ENCODE peak calls at places on chromosomes 6 and 20, in eight cellular contexts. L is A549, O is endothelial cell of umbilical vein, S is fibroblast of lung, Y is body of pancreas, F is RWPE1, X is astrocyte of the cerebellum, P is nephron progenitor cell. E is an unnamed sample.

GRCh38 chr6:20490591-20490990 is 43.7 kb upstream of the CDKAL1 start:
- DNase-seq in O (no peak), S (no peak), P (no peak), L (no peak), Y (no peak), F (no peak), X (no peak), E (no peak)

GRCh38 chr6:125306756-125307149 is 5.0 kb upstream of the HDDC2 start:
- DNase-seq in P (no peak), F (no peak), S (no peak), O (no peak), Y (no peak), L (no peak), X (no peak), E (no peak)

GRCh38 chr6:112155900-112156299 is 68.5 kb downstream of the FAM229B start:
- DNase-seq in S (peak), L (no peak), F (no peak), O (peak), Y (no peak), X (no peak), P (no peak), E (no peak)

GRCh38 chr6:170205534-170206316 is 85.2 kb downstream of the DLL1 start:
- DNase-seq in Y (peak), X (no peak), F (no peak), S (no peak), L (no peak), P (no peak), O (no peak), E (no peak)

GRCh38 chr6:140237251-140237650 is 862.8 kb upstream of the CITED2 start:
- DNase-seq in L (no peak), X (no peak), F (no peak), O (no peak), Y (no peak), S (no peak), P (no peak), E (no peak)

GRCh38 chr6:79756496-79756895 is 125.4 kb downstream of the SH3BGRL2 start:
- DNase-seq in L (no peak), S (peak), Y (no peak), F (no peak), X (no peak), P (no peak), O (peak), E (no peak)

GRCh38 chr6:5401845-5402738 is 140.8 kb downstream of the FARS2 start:
- DNase-seq in Y (no peak), X (no peak), S (no peak), F (no peak), P (no peak), L (no peak), O (peak), E (no peak)

GRCh38 chr6:158145940-158146339 is 22.1 kb downstream of the SERAC1 start:
- DNase-seq in P (no peak), X (no peak), L (no peak), F (no peak), O (no peak), Y (no peak), S (peak), E (no peak)

GRCh38 chr20:30488941-30489601 is 768.4 kb upstream of the DEFB115 start:
- DNase-seq in L (no peak), Y (no peak), P (no peak), S (no peak), O (no peak), X (no peak), F (no peak), E (peak)

GRCh38 chr20:48338717-48339116 is 489.1 kb downstream of the PREX1 start:
- DNase-seq in X (peak), F (no peak), O (no peak), S (peak), L (no peak), P (no peak), Y (no peak), E (no peak)

GRCh38 chr20:59412896-59413295 is 112.5 kb downstream of the EDN3 start:
- DNase-seq in O (no peak), S (no peak), X (no peak), Y (no peak), F (no peak), P (no peak), L (no peak), E (no peak)

GRCh38 chr6:118708736-118709135 is 57.3 kb upstream of the CEP85L start:
- DNase-seq in Y (no peak), X (no peak), L (no peak), P (no peak), F (peak), S (peak), O (no peak), E (no peak)

GRCh38 chr20:49669601-49670189 is 44.0 kb downstream of the B4GALT5 start:
- DNase-seq in S (no peak), X (no peak), P (no peak), O (no peak), Y (no peak), L (no peak), F (no peak), E (no peak)

GRCh38 chr20:9143926-9144325 is 75.0 kb downstream of the PLCB4 start:
- DNase-seq in X (no peak), O (no peak), S (no peak), P (no peak), F (no peak), Y (no peak), L (no peak), E (no peak)

GRCh38 chr20:21505161-21505809 is 8.6 kb downstream of the NKX2-2 start:
- DNase-seq in P (peak), Y (peak), L (peak), O (peak), F (peak), X (no peak), S (no peak), E (no peak)

GRCh38 chr6:128479991-128480390 is 40.4 kb downstream of the PTPRK start:
- DNase-seq in P (no peak), Y (no peak), X (no peak), O (no peak), S (no peak), F (no peak), L (no peak), E (no peak)

GRCh38 chr20:63941282-63942060 is 14.7 kb downstream of the UCKL1 start:
- DNase-seq in Y (peak), P (no peak), O (no peak), X (no peak), S (no peak), L (no peak), F (peak), E (no peak)

GRCh38 chr20:25407311-25408169 is at the start of gene GINS1:
- DNase-seq in S (peak), O (peak), L (peak), X (peak), Y (peak), F (peak), P (peak), E (peak)

GRCh38 chr6:12866422-12867029 is 150.0 kb downstream of the PHACTR1 start:
- DNase-seq in O (no peak), Y (no peak), S (no peak), F (no peak), P (no peak), X (no peak), L (no peak), E (no peak)

GRCh38 chr20:44598413-44599290 is 16.3 kb downstream of the PKIG start:
- DNase-seq in O (peak), S (no peak), L (no peak), X (no peak), Y (no peak), P (no peak), F (no peak), E (no peak)

GRCh38 chr20:46931699-46932098 is 37.1 kb downstream of the EYA2 start:
- DNase-seq in P (no peak), L (no peak), O (no peak), F (no peak), Y (peak), X (no peak), S (no peak), E (no peak)

GRCh38 chr6:83815631-83816030 is 37.5 kb upstream of the RIPPLY2 start:
- DNase-seq in Y (no peak), F (peak), O (peak), S (peak), X (no peak), P (no peak), L (no peak), E (no peak)

GRCh38 chr20:5797843-5798462 is 47.8 kb downstream of the SHLD1 start:
- DNase-seq in L (no peak), F (no peak), S (no peak), X (no peak), O (no peak), P (no peak), Y (no peak), E (no peak)

GRCh38 chr6:118553132-118553531 is 5.0 kb downstream of the PLN start:
- DNase-seq in S (no peak), P (no peak), X (no peak), Y (no peak), O (no peak), F (no peak), L (no peak), E (no peak)

GRCh38 chr20:13325033-13325432 is 104.0 kb downstream of the ISM1 start:
- DNase-seq in Y (peak), X (no peak), F (no peak), P (peak), S (peak), O (peak), L (peak), E (no peak)

GRCh38 chr20:32462900-32463641 is 104.9 kb downstream of the ASXL1 start:
- DNase-seq in P (no peak), Y (peak), F (no peak), X (no peak), L (no peak), O (no peak), S (no peak), E (no peak)

GRCh38 chr6:82783587-82784253 is 281.9 kb downstream of the UBE3D start:
- DNase-seq in Y (no peak), X (no peak), S (no peak), P (peak), L (peak), O (no peak), F (no peak), E (no peak)

GRCh38 chr20:39264506-39265172 is 302.5 kb downstream of the DHX35 start:
- DNase-seq in L (peak), O (peak), S (peak), X (peak), F (peak), P (peak), Y (peak), E (no peak)
- TF ChIP-seq CTCF in L (peak), O (peak), S (peak), X (peak), F (peak), P (peak), Y (peak), E (peak)

GRCh38 chr6:49541936-49542335 is 8.5 kb upstream of the C6orf141 start:
- DNase-seq in S (peak), Y (peak), F (peak), P (no peak), X (no peak), O (no peak), L (no peak), E (no peak)
- TF ChIP-seq CTCF in S (no peak), Y (no peak), F (no peak), P (no peak), X (no peak), O (no peak), L (no peak), E (no peak)

DNA sequence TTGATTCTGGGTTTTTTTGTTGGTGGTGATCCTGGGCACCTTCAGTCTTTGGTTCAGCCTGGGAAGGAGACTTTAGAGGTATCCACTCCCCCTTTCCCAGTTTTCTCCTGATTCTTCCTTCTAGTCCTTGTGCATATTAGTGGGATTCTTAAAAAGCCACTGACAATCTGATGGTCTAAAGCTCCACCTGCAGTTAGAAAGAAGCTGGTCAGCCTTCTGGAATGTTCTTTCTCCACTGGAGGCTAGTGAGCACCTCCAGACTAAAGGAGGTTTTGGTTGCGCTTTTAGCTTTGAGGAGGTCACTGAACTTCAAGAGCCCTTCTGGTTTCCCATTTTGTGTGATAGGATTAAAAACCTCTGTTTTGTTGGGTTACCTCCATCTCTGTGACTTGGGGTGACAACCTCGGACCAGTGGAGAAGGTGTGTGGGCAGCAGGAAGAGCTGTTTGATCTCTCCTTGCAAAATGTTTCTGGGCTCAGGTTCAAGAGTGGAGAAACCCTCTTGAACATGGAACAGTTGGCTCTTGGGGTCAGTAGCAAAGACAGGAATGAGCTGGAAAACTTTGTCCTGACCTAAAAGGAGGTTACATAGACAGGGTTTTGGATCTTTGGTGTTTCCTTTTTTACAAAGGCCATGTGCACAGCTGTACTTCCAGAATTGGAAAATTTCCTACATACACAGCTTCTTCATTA is 29.0 kb downstream of the JARID2 start:
- DNase-seq in P (no peak), X (peak), S (peak), L (no peak), O (no peak), F (no peak), Y (no peak), E (no peak)
- TF ChIP-seq CTCF in P (no peak), X (peak), S (no peak), L (no peak), O (no peak), F (no peak), Y (no peak), E (peak)

GRCh38 chr6:32785781-32786533 is 22.6 kb upstream of the HLA-DQB2 start:
- DNase-seq in S (peak), F (peak), P (peak), O (peak), Y (peak), X (peak), L (peak), E (no peak)
- TF ChIP-seq CTCF in S (peak), F (peak), P (peak), O (peak), Y (no peak), X (peak), L (peak), E (peak)

GRCh38 chr20:7358670-7359069 is 581.6 kb downstream of the HAO1 start:
- DNase-seq in X (no peak), Y (no peak), O (peak), P (peak), L (no peak), S (no peak), F (no peak), E (no peak)
- TF ChIP-seq CTCF in X (peak), Y (no peak), O (no peak), P (peak), L (no peak), S (no peak), F (no peak), E (no peak)

DNA sequence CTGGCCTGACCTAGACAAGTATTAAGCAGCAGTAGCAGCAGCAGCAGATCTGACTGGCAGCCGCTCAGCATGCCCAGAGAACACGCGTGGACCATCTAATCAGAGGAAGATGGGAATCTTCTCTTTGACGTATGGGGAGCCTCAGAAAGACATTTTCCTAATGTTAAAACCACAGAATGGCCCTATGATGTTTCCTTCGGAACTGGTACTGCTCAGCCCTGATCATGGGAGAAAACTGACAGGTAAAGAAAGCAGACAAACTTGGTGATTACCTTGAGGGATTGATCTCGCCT is 6.2 kb downstream of the PSMA7 start:
- DNase-seq in Y (no peak), F (no peak), P (no peak), L (no peak), S (no peak), X (no peak), O (no peak), E (no peak)
- TF ChIP-seq CTCF in Y (no peak), F (peak), P (peak), L (no peak), S (no peak), X (no peak), O (no peak), E (peak)

DNA sequence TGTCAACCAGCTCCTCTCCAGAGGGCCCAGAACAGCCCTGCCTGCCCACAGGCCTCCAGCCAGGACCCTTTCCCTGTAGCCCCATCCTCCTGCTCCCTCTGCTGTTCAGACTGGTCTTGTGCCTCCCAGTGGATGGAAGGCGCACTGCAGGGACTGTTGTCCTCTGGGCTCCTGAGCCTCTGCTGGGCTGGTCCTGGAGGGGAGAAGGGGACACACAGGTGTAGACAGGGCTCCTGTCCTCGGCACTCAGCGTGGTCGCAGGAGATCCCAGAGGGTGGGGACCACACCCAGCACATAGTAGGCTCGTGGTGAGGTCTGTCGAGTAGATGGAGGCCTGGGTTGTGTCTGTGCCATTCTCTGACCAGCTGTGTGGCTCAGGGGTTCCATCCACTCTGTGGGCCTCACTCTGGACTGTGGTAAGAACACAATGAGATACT is 11.5 kb downstream of the ITPR3 start:
- DNase-seq in P (peak), X (no peak), F (no peak), L (peak), Y (peak), O (peak), S (peak), E (no peak)
- TF ChIP-seq CTCF in P (peak), X (peak), F (no peak), L (peak), Y (no peak), O (peak), S (peak), E (peak)

DNA sequence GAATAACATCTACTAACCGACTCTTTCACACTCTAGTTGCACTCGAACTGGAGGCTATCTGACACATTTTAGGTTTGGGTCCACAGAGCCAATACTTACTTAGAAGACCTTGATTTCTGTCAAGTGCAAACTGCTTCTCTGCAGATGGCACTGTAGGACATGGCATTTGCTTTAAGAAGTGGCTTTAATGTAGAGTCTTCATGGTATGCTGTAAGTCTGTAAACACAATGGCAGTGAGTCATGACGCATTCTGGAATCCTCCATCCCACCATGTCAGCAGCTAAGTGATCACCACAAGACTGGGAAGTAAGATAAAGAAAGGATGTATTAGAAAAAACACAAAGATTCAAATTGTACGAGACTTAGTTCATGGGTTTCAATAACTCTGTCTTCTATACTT is 377.0 kb upstream of the NOX3 start:
- DNase-seq in Y (no peak), L (no peak), X (no peak), F (no peak), S (peak), O (peak), P (no peak), E (no peak)
- TF ChIP-seq CTCF in Y (no peak), L (no peak), X (no peak), F (no peak), S (no peak), O (no peak), P (no peak), E (peak)

GRCh38 chr6:31530659-31531058 is 1.9 kb downstream of the MCCD1 start:
- DNase-seq in L (no peak), O (no peak), Y (no peak), F (no peak), S (no peak), P (no peak), X (no peak), E (no peak)
- TF ChIP-seq CTCF in L (no peak), O (no peak), Y (no peak), F (no peak), S (no peak), P (no peak), X (no peak), E (no peak)

GRCh38 chr20:37903317-37904007 is 535 bp downstream of the VSTM2L start:
- DNase-seq in P (no peak), F (no peak), Y (no peak), O (no peak), X (no peak), S (no peak), L (peak), E (no peak)
- TF ChIP-seq CTCF in P (peak), F (no peak), Y (no peak), O (peak), X (peak), S (peak), L (peak), E (peak)